ENCODE peak calls at places on chromosome 15, in five cellular contexts. Q is stimulated activated naive CD8-positive, alpha-beta T cell treated with anti-CD3 and anti-CD28 coated beads, Interleukin-15, Interleukin-2, amounts not matched to agents 100 U/mL and 50 U/mL, for 24 hours; V is heart right ventricle; K is effector memory CD4-positive, alpha-beta T cell; W is AG08395. A is an unnamed sample.
A peak's percentile ranks its signal among the peaks of the same experiment; 100 is the strongest.

GRCh38 chr15:98131924-98132323 is 171.4 kb downstream of the ARRDC4 start:
- DNase-seq in Q (no peak), V (no peak), K (no peak), W (no peak), A (no peak)

GRCh38 chr15:62549345-62549970 is 384.4 kb upstream of the C2CD4B start:
- DNase-seq in Q (no peak), V (no peak), K (no peak), W (no peak), A (peak; percentile 50)

GRCh38 chr15:33540174-33540573 is 229.4 kb downstream of the RYR3 start:
- DNase-seq in Q (no peak), V (no peak), K (no peak), W (no peak), A (no peak)

GRCh38 chr15:97521390-97521789 is 439.1 kb upstream of the ARRDC4 start:
- DNase-seq in Q (no peak), V (no peak), K (no peak), W (no peak), A (peak; percentile 74)

GRCh38 chr15:51144021-51144532 is 49.4 kb upstream of the TNFAIP8L3 start:
- DNase-seq in Q (no peak), V (no peak), K (no peak), W (peak; percentile 35), A (no peak)

GRCh38 chr15:44568338-44568737 is 31.4 kb downstream of the EIF3J start:
- DNase-seq in Q (no peak), V (no peak), K (no peak), W (no peak), A (no peak)

GRCh38 chr15:62297933-62298332 is 132.8 kb upstream of the C2CD4B start:
- DNase-seq in Q (no peak), V (no peak), K (no peak), W (no peak), A (no peak)

GRCh38 chr15:88476635-88477038 is 9.1 kb downstream of the MRPS11 start:
- DNase-seq in Q (no peak), V (peak; percentile 33), K (no peak), W (peak; percentile 69), A (peak; percentile 59)